ENCODE peak calls at places on chromosomes 13 and 19, in nine cellular contexts. One of them, this sample, is unnamed.

GRCh38 chr19:3479177-3479818 is 1.0 kb downstream of the SMIM24 start:
- DNase-seq in small intestine: peak
- DNase-seq in amniotic epithelial cell: no peak
- DNase-seq in CD4-positive, alpha-beta memory T cell: peak
- DNase-seq in choroid plexus epithelial cell: no peak
- DNase-seq in T-helper 2 cell: peak
- DNase-seq in stimulated activated CD8-positive, alpha-beta memory T cell treated with anti-CD3 and anti-CD28 coated beads, Interleukin-4, amount 100 ng/mL, for 4 hours: no peak
- DNase-seq in stimulated activated CD4-positive, alpha-beta T cell treated with anti-CD3 and anti-CD28 coated beads, TNF-alpha, amount 100 ng/mL, for 4 hours: no peak
- DNase-seq in mesendoderm: peak
- DNase-seq in this sample: peak

GRCh38 chr13:101209206-101209893 is 207.0 kb downstream of the NALCN start:
- DNase-seq in stimulated activated CD8-positive, alpha-beta memory T cell treated with anti-CD3 and anti-CD28 coated beads, Interleukin-4, amount 100 ng/mL, for 4 hours: no peak
- DNase-seq in T-helper 2 cell: no peak
- DNase-seq in CD4-positive, alpha-beta memory T cell: no peak
- DNase-seq in amniotic epithelial cell: no peak
- DNase-seq in stimulated activated CD4-positive, alpha-beta T cell treated with anti-CD3 and anti-CD28 coated beads, TNF-alpha, amount 100 ng/mL, for 4 hours: no peak
- DNase-seq in mesendoderm: no peak
- DNase-seq in choroid plexus epithelial cell: no peak
- DNase-seq in small intestine: no peak
- DNase-seq in this sample: no peak

GRCh38 chr13:113495494-113496251 is 5.2 kb upstream of the DCUN1D2 start:
- DNase-seq in CD4-positive, alpha-beta memory T cell: no peak
- DNase-seq in stimulated activated CD8-positive, alpha-beta memory T cell treated with anti-CD3 and anti-CD28 coated beads, Interleukin-4, amount 100 ng/mL, for 4 hours: no peak
- DNase-seq in T-helper 2 cell: no peak
- DNase-seq in choroid plexus epithelial cell: peak
- DNase-seq in small intestine: no peak
- DNase-seq in stimulated activated CD4-positive, alpha-beta T cell treated with anti-CD3 and anti-CD28 coated beads, TNF-alpha, amount 100 ng/mL, for 4 hours: no peak
- DNase-seq in amniotic epithelial cell: peak
- DNase-seq in mesendoderm: peak
- DNase-seq in this sample: no peak

GRCh38 chr13:114108141-114108761 is 24.2 kb downstream of the RASA3 start:
- DNase-seq in amniotic epithelial cell: no peak
- DNase-seq in small intestine: no peak
- DNase-seq in mesendoderm: no peak
- DNase-seq in CD4-positive, alpha-beta memory T cell: no peak
- DNase-seq in stimulated activated CD4-positive, alpha-beta T cell treated with anti-CD3 and anti-CD28 coated beads, TNF-alpha, amount 100 ng/mL, for 4 hours: no peak
- DNase-seq in stimulated activated CD8-positive, alpha-beta memory T cell treated with anti-CD3 and anti-CD28 coated beads, Interleukin-4, amount 100 ng/mL, for 4 hours: no peak
- DNase-seq in choroid plexus epithelial cell: no peak
- DNase-seq in T-helper 2 cell: no peak
- DNase-seq in this sample: no peak

GRCh38 chr13:19618925-19619324 is 14.5 kb upstream of the MPHOSPH8 start:
- DNase-seq in choroid plexus epithelial cell: peak
- DNase-seq in CD4-positive, alpha-beta memory T cell: no peak
- DNase-seq in mesendoderm: peak
- DNase-seq in small intestine: peak
- DNase-seq in stimulated activated CD8-positive, alpha-beta memory T cell treated with anti-CD3 and anti-CD28 coated beads, Interleukin-4, amount 100 ng/mL, for 4 hours: no peak
- DNase-seq in T-helper 2 cell: peak
- DNase-seq in stimulated activated CD4-positive, alpha-beta T cell treated with anti-CD3 and anti-CD28 coated beads, TNF-alpha, amount 100 ng/mL, for 4 hours: no peak
- DNase-seq in amniotic epithelial cell: peak
- DNase-seq in this sample: no peak

GRCh38 chr13:24135674-24136300 is 24.7 kb upstream of the SPATA13 start:
- DNase-seq in CD4-positive, alpha-beta memory T cell: no peak
- DNase-seq in choroid plexus epithelial cell: peak
- DNase-seq in T-helper 2 cell: no peak
- DNase-seq in small intestine: no peak
- DNase-seq in amniotic epithelial cell: peak
- DNase-seq in stimulated activated CD4-positive, alpha-beta T cell treated with anti-CD3 and anti-CD28 coated beads, TNF-alpha, amount 100 ng/mL, for 4 hours: no peak
- DNase-seq in stimulated activated CD8-positive, alpha-beta memory T cell treated with anti-CD3 and anti-CD28 coated beads, Interleukin-4, amount 100 ng/mL, for 4 hours: no peak
- DNase-seq in mesendoderm: no peak
- DNase-seq in this sample: no peak

GRCh38 chr19:13164370-13165090 is 14.3 kb downstream of the IER2 start:
- DNase-seq in stimulated activated CD4-positive, alpha-beta T cell treated with anti-CD3 and anti-CD28 coated beads, TNF-alpha, amount 100 ng/mL, for 4 hours: no peak
- DNase-seq in stimulated activated CD8-positive, alpha-beta memory T cell treated with anti-CD3 and anti-CD28 coated beads, Interleukin-4, amount 100 ng/mL, for 4 hours: no peak
- DNase-seq in amniotic epithelial cell: peak
- DNase-seq in small intestine: peak
- DNase-seq in mesendoderm: peak
- DNase-seq in CD4-positive, alpha-beta memory T cell: no peak
- DNase-seq in choroid plexus epithelial cell: no peak
- DNase-seq in T-helper 2 cell: peak
- DNase-seq in this sample: peak

GRCh38 chr13:113948034-113948742 is 25.7 kb downstream of the C13orf46 start:
- DNase-seq in stimulated activated CD4-positive, alpha-beta T cell treated with anti-CD3 and anti-CD28 coated beads, TNF-alpha, amount 100 ng/mL, for 4 hours: no peak
- DNase-seq in CD4-positive, alpha-beta memory T cell: no peak
- DNase-seq in choroid plexus epithelial cell: no peak
- DNase-seq in small intestine: no peak
- DNase-seq in amniotic epithelial cell: no peak
- DNase-seq in T-helper 2 cell: no peak
- DNase-seq in mesendoderm: no peak
- DNase-seq in stimulated activated CD8-positive, alpha-beta memory T cell treated with anti-CD3 and anti-CD28 coated beads, Interleukin-4, amount 100 ng/mL, for 4 hours: no peak
- DNase-seq in this sample: no peak

GRCh38 chr19:35269425-35270117 is 809 bp downstream of the USF2 start:
- DNase-seq in small intestine: peak
- DNase-seq in mesendoderm: peak
- DNase-seq in T-helper 2 cell: peak
- DNase-seq in stimulated activated CD4-positive, alpha-beta T cell treated with anti-CD3 and anti-CD28 coated beads, TNF-alpha, amount 100 ng/mL, for 4 hours: peak
- DNase-seq in CD4-positive, alpha-beta memory T cell: peak
- DNase-seq in amniotic epithelial cell: peak
- DNase-seq in choroid plexus epithelial cell: peak
- DNase-seq in stimulated activated CD8-positive, alpha-beta memory T cell treated with anti-CD3 and anti-CD28 coated beads, Interleukin-4, amount 100 ng/mL, for 4 hours: peak
- DNase-seq in this sample: peak

GRCh38 chr13:35866801-35867200 is 264.4 kb downstream of the DCLK1 start:
- DNase-seq in small intestine: no peak
- DNase-seq in mesendoderm: no peak
- DNase-seq in stimulated activated CD8-positive, alpha-beta memory T cell treated with anti-CD3 and anti-CD28 coated beads, Interleukin-4, amount 100 ng/mL, for 4 hours: no peak
- DNase-seq in stimulated activated CD4-positive, alpha-beta T cell treated with anti-CD3 and anti-CD28 coated beads, TNF-alpha, amount 100 ng/mL, for 4 hours: no peak
- DNase-seq in T-helper 2 cell: no peak
- DNase-seq in amniotic epithelial cell: no peak
- DNase-seq in CD4-positive, alpha-beta memory T cell: no peak
- DNase-seq in choroid plexus epithelial cell: no peak
- DNase-seq in this sample: no peak

GRCh38 chr13:51823351-51823750 is 19.4 kb upstream of the DHRS12 start:
- DNase-seq in mesendoderm: no peak
- DNase-seq in CD4-positive, alpha-beta memory T cell: no peak
- DNase-seq in small intestine: no peak
- DNase-seq in amniotic epithelial cell: no peak
- DNase-seq in choroid plexus epithelial cell: no peak
- DNase-seq in stimulated activated CD4-positive, alpha-beta T cell treated with anti-CD3 and anti-CD28 coated beads, TNF-alpha, amount 100 ng/mL, for 4 hours: no peak
- DNase-seq in stimulated activated CD8-positive, alpha-beta memory T cell treated with anti-CD3 and anti-CD28 coated beads, Interleukin-4, amount 100 ng/mL, for 4 hours: no peak
- DNase-seq in T-helper 2 cell: no peak
- DNase-seq in this sample: no peak

GRCh38 chr19:5990289-5990797 is 12.4 kb upstream of the RANBP3 start:
- DNase-seq in choroid plexus epithelial cell: no peak
- DNase-seq in mesendoderm: peak
- DNase-seq in T-helper 2 cell: no peak
- DNase-seq in stimulated activated CD8-positive, alpha-beta memory T cell treated with anti-CD3 and anti-CD28 coated beads, Interleukin-4, amount 100 ng/mL, for 4 hours: no peak
- DNase-seq in CD4-positive, alpha-beta memory T cell: no peak
- DNase-seq in amniotic epithelial cell: no peak
- DNase-seq in stimulated activated CD4-positive, alpha-beta T cell treated with anti-CD3 and anti-CD28 coated beads, TNF-alpha, amount 100 ng/mL, for 4 hours: no peak
- DNase-seq in small intestine: no peak
- DNase-seq in this sample: no peak

GRCh38 chr13:75550159-75550567 is 572 bp downstream of the UCHL3 start:
- DNase-seq in small intestine: peak
- DNase-seq in stimulated activated CD8-positive, alpha-beta memory T cell treated with anti-CD3 and anti-CD28 coated beads, Interleukin-4, amount 100 ng/mL, for 4 hours: no peak
- DNase-seq in mesendoderm: peak
- DNase-seq in CD4-positive, alpha-beta memory T cell: no peak
- DNase-seq in stimulated activated CD4-positive, alpha-beta T cell treated with anti-CD3 and anti-CD28 coated beads, TNF-alpha, amount 100 ng/mL, for 4 hours: no peak
- DNase-seq in amniotic epithelial cell: peak
- DNase-seq in choroid plexus epithelial cell: peak
- DNase-seq in T-helper 2 cell: no peak
- DNase-seq in this sample: no peak

GRCh38 chr13:40352385-40352778 is 314.1 kb downstream of the FOXO1 start:
- DNase-seq in stimulated activated CD4-positive, alpha-beta T cell treated with anti-CD3 and anti-CD28 coated beads, TNF-alpha, amount 100 ng/mL, for 4 hours: no peak
- DNase-seq in CD4-positive, alpha-beta memory T cell: no peak
- DNase-seq in small intestine: no peak
- DNase-seq in stimulated activated CD8-positive, alpha-beta memory T cell treated with anti-CD3 and anti-CD28 coated beads, Interleukin-4, amount 100 ng/mL, for 4 hours: no peak
- DNase-seq in mesendoderm: no peak
- DNase-seq in T-helper 2 cell: no peak
- DNase-seq in choroid plexus epithelial cell: peak
- DNase-seq in amniotic epithelial cell: peak
- DNase-seq in this sample: no peak

GRCh38 chr19:49014123-49014869 is 2.6 kb downstream of the LHB start:
- DNase-seq in mesendoderm: no peak
- DNase-seq in amniotic epithelial cell: no peak
- DNase-seq in stimulated activated CD8-positive, alpha-beta memory T cell treated with anti-CD3 and anti-CD28 coated beads, Interleukin-4, amount 100 ng/mL, for 4 hours: no peak
- DNase-seq in T-helper 2 cell: no peak
- DNase-seq in CD4-positive, alpha-beta memory T cell: no peak
- DNase-seq in choroid plexus epithelial cell: no peak
- DNase-seq in stimulated activated CD4-positive, alpha-beta T cell treated with anti-CD3 and anti-CD28 coated beads, TNF-alpha, amount 100 ng/mL, for 4 hours: no peak
- DNase-seq in small intestine: no peak
- DNase-seq in this sample: no peak

This sample was measured in CD8-positive, alpha-beta T cell.